ENCODE peak calls at places on chromosomes 11 and 22, in six cellular contexts. M is mesenchymal stem cell, X is IMR-90, Y is H9, Z is H1, I is neuronal stem cell. E is an unnamed sample.

GRCh38 chr22:50206599-50206998 is 5.8 kb downstream of the SELENOO start:
- DNase-seq in M (peak), X (peak), Y (peak), Z (peak), I (no peak), E (peak)

GRCh38 chr11:13313005-13313819 is 35.6 kb downstream of the BMAL1 start:
- DNase-seq in M (no peak), X (no peak), Y (no peak), Z (no peak), I (no peak), E (peak)

GRCh38 chr11:24588075-24588474 is 91.2 kb downstream of the LUZP2 start:
- DNase-seq in M (peak), X (peak), Y (no peak), Z (no peak), I (no peak), E (no peak)

GRCh38 chr11:93536346-93536871 is 6.8 kb downstream of the SMCO4 start:
- DNase-seq in M (no peak), X (no peak), Y (no peak), Z (no peak), I (no peak), E (peak)

GRCh38 chr11:124108158-124108557 is 7.1 kb upstream of the VWA5A start:
- DNase-seq in M (peak), X (peak), Y (peak), Z (no peak), I (no peak), E (peak)

GRCh38 chr11:110896358-110896757 is 184.1 kb upstream of the ARHGAP20 start:
- DNase-seq in M (peak), X (peak), Y (no peak), Z (no peak), I (no peak), E (peak)

GRCh38 chr11:67640021-67640757 is 626 bp upstream of the TBX10 start:
- DNase-seq in M (peak), X (peak), Y (peak), Z (peak), I (no peak), E (peak)

GRCh38 chr22:31637375-31637937 is 24.6 kb downstream of the PISD start:
- DNase-seq in M (no peak), X (no peak), Y (no peak), Z (no peak), I (no peak), E (no peak)

GRCh38 chr11:112485280-112485679 is 224.6 kb upstream of the PLET1 start:
- DNase-seq in M (no peak), X (no peak), Y (no peak), Z (no peak), I (no peak), E (peak)

GRCh38 chr11:34792814-34793241 is 123.4 kb downstream of the APIP start:
- DNase-seq in M (no peak), X (no peak), Y (no peak), Z (no peak), I (no peak), E (no peak)

GRCh38 chr11:45085657-45086501 is 60.6 kb upstream of the PRDM11 start:
- DNase-seq in M (no peak), X (no peak), Y (peak), Z (no peak), I (no peak), E (peak)

GRCh38 chr22:20777420-20778177 is 3.7 kb downstream of the SERPIND1 start:
- DNase-seq in M (peak), X (peak), Y (no peak), Z (no peak), I (no peak), E (peak)

GRCh38 chr11:110433393-110434333 is 3.9 kb downstream of the FDX1 start:
- DNase-seq in M (peak), X (peak), Y (no peak), Z (no peak), I (no peak), E (peak)

GRCh38 chr11:120172054-120172881 is 34.4 kb upstream of the TRIM29 start:
- DNase-seq in M (peak), X (peak), Y (peak), Z (peak), I (peak), E (peak)

GRCh38 chr22:32997295-32997694 is 60.9 kb downstream of the SYN3 start:
- DNase-seq in M (no peak), X (no peak), Y (no peak), Z (peak), I (no peak), E (no peak)
- H3K4ac ChIP-seq in M (no peak), X (no peak), Y (no peak), Z (no peak), I (no peak), E (no peak)

GRCh38 chr22:29388759-29389090 is 355 bp upstream of the AP1B1 start:
- DNase-seq in M (no peak), X (no peak), Y (no peak), Z (no peak), I (no peak), E (no peak)

GRCh38 chr22:29385305-29385704 is 3.1 kb downstream of the AP1B1 start:
- DNase-seq in M (no peak), X (no peak), Y (no peak), Z (no peak), I (no peak), E (peak)

GRCh38 chr22:29390270-29390669 is 1.9 kb upstream of the AP1B1 start:
- DNase-seq in M (no peak), X (no peak), Y (no peak), Z (no peak), I (no peak), E (no peak)

GRCh38 chr22:29385748-29386147 is 2.6 kb downstream of the AP1B1 start:
- DNase-seq in M (no peak), X (no peak), Y (no peak), Z (no peak), I (no peak), E (no peak)

DNA sequence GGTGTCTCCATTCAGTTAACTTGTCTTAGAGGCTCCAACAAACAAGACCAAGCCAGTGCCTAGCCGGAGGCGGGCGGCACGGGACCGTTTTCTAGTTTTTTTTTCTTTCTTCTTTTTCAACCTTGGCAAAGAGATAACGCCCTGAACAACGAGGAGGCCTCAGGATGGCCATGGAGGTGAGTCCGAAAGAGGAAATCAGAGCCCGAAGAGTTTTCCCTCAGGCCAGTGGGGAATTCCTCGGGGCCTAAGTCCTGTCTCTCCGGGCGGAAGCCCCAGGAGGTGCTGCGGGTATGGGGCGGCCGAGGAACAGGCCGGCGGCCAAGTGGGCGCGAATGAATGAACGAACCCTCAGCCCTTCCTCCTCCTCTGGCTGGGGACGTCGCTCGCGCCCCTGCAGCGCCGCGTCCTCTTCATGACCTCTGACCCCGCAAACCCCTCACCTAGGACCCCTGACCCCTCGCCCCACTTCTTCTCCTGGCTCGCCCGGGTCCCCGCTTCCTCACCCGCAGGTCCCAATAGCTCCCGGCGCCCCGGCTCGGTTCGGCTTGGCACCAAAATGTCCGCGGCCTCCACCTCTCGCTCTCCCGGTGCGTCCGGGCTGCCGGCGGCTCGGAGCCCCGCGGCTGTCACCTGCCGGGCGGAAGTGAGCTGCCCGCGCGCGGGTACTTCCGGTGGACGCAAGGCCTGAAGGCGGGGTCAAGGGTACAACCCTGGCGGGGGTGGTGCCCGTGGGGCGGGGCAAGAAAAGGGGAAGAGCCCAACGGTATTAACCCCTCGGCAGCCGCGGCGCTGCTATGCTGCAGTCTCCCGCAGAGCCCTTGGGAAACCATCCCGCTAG is at the start of gene AP1B1:
- DNase-seq in M (peak), X (peak), Y (peak), Z (peak), I (peak), E (peak)
- H4K8ac ChIP-seq in M (peak), X (peak), Y (no peak), Z (peak), I (no peak), E (no peak)

DNA sequence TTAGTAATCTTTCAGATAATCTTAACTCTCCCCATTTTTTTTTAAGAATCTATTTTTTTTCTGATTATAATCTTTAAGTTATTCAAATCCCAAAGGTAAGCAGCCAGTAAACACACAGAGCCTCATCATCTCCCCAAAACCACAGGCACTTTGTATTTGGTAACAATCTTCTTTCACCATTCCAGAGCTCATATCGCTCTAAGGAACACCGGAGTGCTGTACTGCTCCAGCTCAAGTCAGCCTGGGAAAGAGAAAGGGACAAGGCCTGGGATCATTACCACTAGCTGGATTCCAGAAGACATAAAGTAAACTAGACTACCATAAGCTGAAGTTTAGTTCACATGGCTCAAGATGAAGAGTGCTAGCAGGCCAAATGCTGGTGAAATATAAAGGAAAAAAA is 73.0 kb upstream of the APOA1 start:
- DNase-seq in M (peak), X (peak), Y (no peak), Z (no peak), I (no peak), E (no peak)
- H3K23ac ChIP-seq in M (no peak), X (no peak), Y (no peak), Z (no peak), I (no peak), E (no peak)

GRCh38 chr11:63839508-63840355 is 822 bp downstream of the MARK2 start:
- DNase-seq in M (peak), X (no peak), Y (no peak), Z (no peak), I (no peak), E (no peak)
- H3K4ac ChIP-seq in M (peak), X (peak), Y (no peak), Z (no peak), I (no peak), E (no peak)

GRCh38 chr11:206516-207212 is 535 bp downstream of the BET1L start:
- DNase-seq in M (peak), X (no peak), Y (no peak), Z (peak), I (peak), E (peak)
- H4K8ac ChIP-seq in M (peak), X (peak), Y (no peak), Z (peak), I (no peak), E (no peak)

DNA sequence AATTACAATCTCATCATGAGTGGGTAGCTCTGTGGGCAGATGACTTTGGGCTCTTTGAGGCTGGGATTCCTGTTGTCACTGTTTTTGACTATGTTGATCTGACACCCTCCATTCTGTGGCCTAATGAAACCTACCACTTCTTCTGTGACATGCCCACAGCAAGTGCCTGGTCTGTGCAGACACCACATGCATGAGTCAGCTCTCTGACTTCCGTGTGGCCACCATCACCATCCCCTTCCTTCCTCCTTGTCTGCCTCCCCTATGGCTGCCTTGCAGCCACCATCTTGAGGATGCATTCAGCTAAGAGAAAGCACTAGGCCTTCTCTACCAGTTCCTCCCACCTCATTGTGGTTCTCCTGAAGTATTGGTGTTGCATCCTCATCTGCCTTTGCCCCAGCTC is 15.3 kb upstream of the OR10V1 start:
- DNase-seq in M (no peak), X (no peak), Y (no peak), Z (no peak), I (no peak), E (no peak)
- H3K23ac ChIP-seq in M (no peak), X (no peak), Y (no peak), Z (no peak), I (no peak), E (no peak)

E was measured in mesendoderm.